ENCODE peak calls at places on chromosomes 13 and 19, in four cellular contexts. O is GM12878, Y is HCT116, A is K562. V is an unnamed sample.

GRCh38 chr13:74434782-74435181 is 300.6 kb upstream of the KLF12 start:
- DNase-seq in A (no peak), Y (no peak), O (no peak), V (no peak)

GRCh38 chr13:113443991-113444390 is 9.3 kb downstream of the ADPRHL1 start:
- DNase-seq in O (no peak), Y (no peak), A (no peak), V (no peak)

GRCh38 chr13:88701551-88701950 is 1030.4 kb downstream of the SLITRK5 start:
- DNase-seq in A (no peak), Y (no peak), O (no peak), V (no peak)

GRCh38 chr13:47478985-47479384 is 522.1 kb downstream of the SUCLA2 start:
- DNase-seq in O (no peak), A (no peak), Y (no peak), V (no peak)

GRCh38 chr19:45908956-45909355 is 5.6 kb downstream of the NANOS2 start:
- DNase-seq in Y (no peak), A (no peak), O (no peak), V (no peak)

GRCh38 chr13:106714271-106714670 is 146.3 kb upstream of the ARGLU1 start:
- DNase-seq in A (no peak), Y (no peak), O (no peak), V (no peak)

GRCh38 chr19:1213391-1214286 is 8.1 kb downstream of the STK11 start:
- DNase-seq in A (no peak), Y (no peak), O (peak), V (no peak)

GRCh38 chr13:31134055-31134711 is 27.5 kb downstream of the HSPH1 start:
- DNase-seq in Y (no peak), A (no peak), O (no peak), V (no peak)

GRCh38 chr13:83450586-83450985 is 431.7 kb downstream of the SLITRK1 start:
- DNase-seq in O (no peak), Y (no peak), A (no peak), V (no peak)

GRCh38 chr19:46631481-46631880 is 4.5 kb downstream of the GNG8 start:
- DNase-seq in Y (no peak), O (no peak), A (no peak), V (no peak)

GRCh38 chr13:38685974-38686571 is 804 bp upstream of the FREM2 start:
- DNase-seq in O (no peak), A (no peak), Y (no peak), V (no peak)

GRCh38 chr19:14156122-14156521 is 19.7 kb upstream of the ASF1B start:
- DNase-seq in A (no peak), O (no peak), Y (no peak), V (no peak)

GRCh38 chr13:30002577-30002976 is 152.2 kb upstream of the UBL3 start:
- DNase-seq in Y (no peak), O (no peak), A (no peak), V (no peak)

GRCh38 chr13:54078271-54078670 is 1049.7 kb downstream of the OLFM4 start:
- DNase-seq in Y (no peak), O (no peak), A (no peak), V (no peak)

GRCh38 chr19:10270616-10271394 is at the start of gene ICAM1:
- DNase-seq in Y (no peak), A (peak), O (no peak), V (peak)

GRCh38 chr13:110652231-110652730 is 36.9 kb downstream of the NAXD start:
- DNase-seq in O (no peak), Y (no peak), A (no peak), V (no peak)
- TF ChIP-seq EGR1 in O (no peak), Y (no peak), A (no peak), V (no peak)

GRCh38 chr19:38367041-38367440 is 7.3 kb upstream of the PSMD8 start:
- DNase-seq in A (no peak), O (no peak), Y (no peak), V (no peak)

GRCh38 chr19:38373907-38374331 is 452 bp upstream of the PSMD8 start:
- DNase-seq in A (no peak), O (no peak), Y (no peak), V (no peak)

GRCh38 chr19:38371081-38371480 is 3.3 kb upstream of the PSMD8 start:
- DNase-seq in Y (no peak), A (no peak), O (no peak), V (no peak)

GRCh38 chr19:38369584-38369983 is 4.8 kb upstream of the PSMD8 start:
- DNase-seq in Y (no peak), O (no peak), A (no peak), V (no peak)

DNA sequence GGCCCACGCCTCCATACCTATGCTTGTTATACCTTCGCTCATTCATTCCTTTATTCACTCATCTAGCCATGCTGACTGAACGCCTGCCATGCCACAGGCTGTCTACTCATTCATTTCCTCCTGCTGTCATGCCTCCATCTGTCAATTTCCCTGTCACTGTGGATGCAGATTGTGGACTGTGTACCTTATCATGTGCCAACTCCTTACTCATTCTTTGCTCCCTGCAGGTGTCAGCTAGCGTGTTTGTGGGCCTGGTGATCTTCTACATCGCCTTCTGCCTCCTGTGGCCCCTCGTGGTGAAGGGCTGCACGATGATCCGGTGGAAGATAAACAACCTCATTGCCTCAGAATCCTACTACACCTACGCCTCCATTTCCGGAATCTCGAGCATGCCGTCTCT is 4.1 kb upstream of the PSMD8 start:
- DNase-seq in A (no peak), Y (no peak), O (no peak), V (no peak)
- TF ChIP-seq EGR1 in A (no peak), Y (no peak), O (no peak), V (no peak)

DNA sequence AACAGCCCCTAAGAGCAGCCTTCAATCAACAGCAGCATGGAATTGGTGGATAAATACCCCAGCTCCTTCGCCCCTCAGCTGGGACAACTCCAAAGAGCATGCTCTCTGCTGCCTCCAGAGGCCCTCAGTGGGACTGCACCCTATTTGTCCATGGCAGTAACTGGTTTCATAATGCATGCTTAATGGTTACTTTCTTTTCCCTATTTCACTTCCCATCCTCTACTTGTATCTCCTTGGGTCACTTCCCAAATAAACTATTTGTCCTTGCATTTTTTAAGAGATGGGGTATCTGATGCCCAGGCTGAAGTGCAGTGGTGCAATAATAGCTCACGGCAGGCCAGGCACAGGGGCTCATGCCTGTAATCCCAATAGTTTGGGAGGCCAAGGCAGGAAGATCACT is 13.5 kb upstream of the TPM4 start:
- DNase-seq in A (peak), Y (no peak), O (no peak), V (peak)
- TF ChIP-seq EGR1 in A (no peak), Y (no peak), O (no peak), V (no peak)

DNA sequence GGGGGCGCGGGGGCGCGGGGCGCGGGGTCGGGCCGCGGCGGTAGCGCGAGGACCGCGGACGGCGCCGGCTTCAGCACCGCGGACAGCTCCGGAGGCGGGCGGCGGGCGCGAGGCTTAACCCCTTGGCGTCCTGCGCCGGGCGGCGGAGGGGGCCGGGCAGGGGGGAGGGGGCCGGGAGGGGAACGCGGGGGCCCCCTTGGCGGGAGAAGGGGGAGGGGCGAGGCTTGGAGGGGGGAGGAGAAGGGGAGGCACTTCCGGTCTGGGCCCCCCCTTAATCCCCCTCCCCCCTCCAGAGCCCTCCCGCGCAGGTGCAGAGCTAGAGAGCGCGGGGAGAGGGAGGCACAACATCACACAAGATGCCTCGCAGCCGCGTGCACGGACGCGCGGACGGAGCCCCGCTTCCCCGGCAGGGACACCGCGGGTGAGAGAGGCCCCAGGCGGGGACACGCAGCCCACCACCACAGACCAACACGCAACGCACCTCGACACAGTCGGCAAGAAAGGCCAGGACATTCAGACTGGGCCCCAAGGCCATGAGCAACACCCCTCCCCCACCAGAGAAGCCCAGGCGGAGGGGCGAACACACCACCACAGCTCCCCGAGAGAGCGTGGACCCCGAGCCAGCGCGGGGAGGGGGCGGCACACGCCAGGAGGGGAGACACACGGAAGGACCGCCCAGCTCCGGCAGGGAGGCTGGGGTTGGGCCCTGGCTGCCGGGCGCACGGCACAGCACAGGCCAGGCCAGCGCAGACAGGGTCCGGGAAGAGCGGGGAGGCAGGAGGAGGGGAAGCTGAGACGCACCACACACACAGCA is 24.1 kb downstream of the SHANK1 start:
- DNase-seq in Y (no peak), A (peak), O (no peak), V (peak)
- TF ChIP-seq EGR1 in Y (no peak), A (no peak), O (no peak), V (no peak)

DNA sequence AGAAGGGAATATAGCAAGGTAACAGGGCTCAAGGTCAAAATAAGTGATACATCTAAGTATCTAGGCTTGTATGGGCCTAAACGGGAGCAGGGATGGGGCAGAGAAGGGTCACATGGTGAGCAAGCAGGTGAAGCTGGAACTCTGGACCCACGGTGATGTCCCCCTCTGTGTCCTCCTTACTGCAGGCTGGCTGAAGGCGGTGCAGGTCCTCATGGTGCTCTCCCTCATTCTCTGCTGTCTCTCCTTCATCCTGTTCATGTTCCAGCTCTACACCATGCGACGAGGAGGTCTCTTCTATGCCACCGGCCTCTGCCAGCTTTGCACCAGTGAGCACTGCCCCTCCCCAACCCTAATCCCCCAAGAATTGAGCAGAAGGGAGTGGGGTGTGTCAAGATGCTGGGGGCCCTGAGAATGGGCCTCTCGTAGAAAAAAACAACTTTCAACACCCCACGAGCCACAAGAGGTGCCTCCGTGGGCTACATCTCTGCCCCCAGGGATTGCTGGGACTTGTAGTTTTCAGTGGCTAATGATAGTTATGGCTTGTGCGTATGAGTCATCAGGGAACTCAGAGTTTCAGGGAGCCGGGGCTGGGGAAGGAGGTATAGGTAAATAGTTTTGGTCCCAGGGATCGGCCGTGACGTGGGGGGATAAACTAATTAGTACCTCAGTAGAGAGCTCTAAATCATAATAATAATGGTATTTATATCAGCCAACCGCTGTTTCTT is 4.0 kb downstream of the EMP3 start:
- DNase-seq in A (peak), Y (no peak), O (peak), V (no peak)
- TF ChIP-seq EGR1 in A (no peak), Y (no peak), O (no peak), V (no peak)

GRCh38 chr13:50905256-50905655 is 4.3 kb upstream of the RNASEH2B start:
- DNase-seq in A (no peak), O (no peak), Y (no peak), V (no peak)
- TF ChIP-seq EGR1 in A (no peak), O (no peak), Y (no peak), V (no peak)

DNA sequence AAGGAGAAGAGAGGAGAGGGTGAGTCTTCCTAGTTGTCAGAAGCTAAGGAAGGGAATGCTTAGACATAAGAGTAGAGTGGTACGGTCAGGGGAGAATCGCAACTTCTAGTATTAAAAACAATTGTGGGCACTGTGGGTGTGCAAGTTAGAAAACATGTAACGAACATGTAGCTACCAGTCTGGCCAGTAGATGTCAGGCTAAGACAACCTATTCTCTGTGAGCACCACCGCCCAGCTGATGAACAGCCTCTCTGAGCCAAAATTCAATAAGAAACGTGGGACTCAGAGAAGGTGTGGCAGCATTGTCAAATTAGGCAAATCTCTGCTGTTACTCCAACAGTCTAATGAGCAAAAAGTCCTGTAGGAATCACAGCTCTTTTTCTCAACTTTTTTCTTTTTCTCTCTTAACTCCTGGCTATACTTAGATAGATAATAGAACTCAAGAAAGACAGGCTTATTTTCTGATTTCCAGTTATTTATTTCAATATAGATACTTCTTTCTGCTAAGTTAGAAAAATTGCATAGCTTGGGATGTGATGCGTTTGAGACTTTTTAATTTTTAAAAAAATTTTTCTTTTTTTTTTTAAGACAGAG is 186.2 kb downstream of the USP12 start:
- DNase-seq in A (peak), Y (peak), O (peak), V (no peak)
- TF ChIP-seq EGR1 in A (no peak), Y (no peak), O (no peak), V (no peak)

GRCh38 chr13:110455941-110456340 is 105.6 kb downstream of the RAB20 start:
- DNase-seq in A (peak), Y (peak), O (no peak), V (peak)
- TF ChIP-seq EGR1 in A (peak), Y (no peak), O (no peak), V (no peak)

GRCh38 chr13:107867701-107868661 is 347.4 kb downstream of the LIG4 start:
- DNase-seq in A (peak), Y (no peak), O (no peak), V (peak)

GRCh38 chr13:107864543-107865460 is 350.5 kb downstream of the LIG4 start:
- DNase-seq in O (no peak), A (peak), Y (no peak), V (no peak)

GRCh38 chr13:107865643-107866006 is 349.7 kb downstream of the LIG4 start:
- DNase-seq in A (no peak), Y (no peak), O (no peak), V (no peak)

GRCh38 chr13:107866666-107867623 is 348.4 kb downstream of the LIG4 start:
- DNase-seq in O (no peak), Y (no peak), A (peak), V (no peak)

DNA sequence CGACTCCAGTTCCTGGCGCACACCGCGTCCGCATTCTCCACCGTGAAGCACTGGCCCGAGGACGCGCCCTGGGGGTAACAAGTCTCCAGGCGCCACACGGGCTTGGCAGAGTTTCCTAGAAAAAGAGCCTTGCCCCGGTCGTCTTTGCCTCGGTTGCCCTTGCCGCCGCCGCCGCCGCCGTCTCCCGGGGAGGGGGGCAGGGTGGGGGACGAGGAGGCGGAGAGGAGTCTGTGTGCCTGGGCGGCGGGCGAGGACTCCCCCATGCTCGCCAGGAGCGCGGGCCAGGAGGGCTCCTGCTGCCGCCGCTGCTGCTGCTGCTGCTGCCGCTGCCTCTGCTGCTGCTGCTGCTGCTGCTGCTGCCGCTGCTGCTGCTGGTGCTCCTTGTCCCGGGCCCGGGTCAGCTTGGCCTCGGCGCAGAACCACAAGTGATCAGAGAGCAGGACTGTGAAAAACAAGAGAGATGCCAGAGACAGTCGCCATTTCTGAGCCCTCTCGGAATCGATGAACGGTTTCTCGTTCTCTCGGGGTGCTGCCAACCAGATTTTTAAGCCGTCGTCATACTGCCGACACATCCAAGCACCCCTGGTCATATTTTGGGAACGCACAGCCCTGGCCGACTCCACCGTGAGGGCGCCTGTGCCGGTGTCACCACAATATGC is 349.2 kb downstream of the LIG4 start:
- DNase-seq in Y (no peak), A (peak), O (no peak), V (no peak)
- TF ChIP-seq EGR1 in Y (no peak), A (no peak), O (no peak), V (no peak)